ENCODE peak calls at places on chromosomes 5 and 9, in seven cellular contexts. F, Z, L, H, I, T and C are unnamed samples.

GRCh38 chr5:157747766-157748700 is 4.5 kb downstream of the LSM11 start:
- DNase-seq in F (no peak), Z (no peak), L (no peak), H (no peak), I (no peak), T (no peak), C (no peak)

GRCh38 chr9:131302244-131303075 is 12.9 kb downstream of the PLPP7 start:
- DNase-seq in F (no peak), Z (no peak), L (no peak), H (no peak), I (peak), T (no peak), C (no peak)

GRCh38 chr5:114325552-114325951 is 36.3 kb upstream of the KCNN2 start:
- DNase-seq in F (no peak), Z (no peak), L (no peak), H (no peak), I (no peak), T (no peak), C (no peak)

GRCh38 chr5:33299621-33300208 is 141.1 kb upstream of the TARS1 start:
- DNase-seq in F (peak), Z (peak), L (no peak), H (no peak), I (no peak), T (no peak), C (no peak)

GRCh38 chr5:72036951-72037350 is 70.3 kb upstream of the MAP1B start:
- DNase-seq in F (no peak), Z (no peak), L (no peak), H (no peak), I (no peak), T (no peak), C (no peak)

GRCh38 chr9:33881635-33882034 is 64.7 kb downstream of the UBE2R2 start:
- DNase-seq in F (no peak), Z (no peak), L (no peak), H (no peak), I (no peak), T (no peak), C (no peak)

GRCh38 chr9:130996205-130996604 is 12.8 kb upstream of the LAMC3 start:
- DNase-seq in F (no peak), Z (no peak), L (no peak), H (no peak), I (no peak), T (no peak), C (no peak)

GRCh38 chr9:19631181-19631580 is 157.7 kb downstream of the SLC24A2 start:
- DNase-seq in F (no peak), Z (no peak), L (no peak), H (no peak), I (no peak), T (no peak), C (no peak)

GRCh38 chr5:6399978-6400910 is 21.9 kb upstream of the MED10 start:
- DNase-seq in F (no peak), Z (no peak), L (no peak), H (no peak), I (no peak), T (no peak), C (peak)

GRCh38 chr9:117000196-117000723 is 313.2 kb downstream of the TRIM32 start:
- DNase-seq in F (no peak), Z (no peak), L (no peak), H (no peak), I (no peak), T (no peak), C (no peak)

GRCh38 chr9:115117999-115118470 is at the start of gene TNC:
- DNase-seq in F (peak), Z (peak), L (peak), H (peak), I (peak), T (peak), C (peak)

GRCh38 chr9:99130069-99130468 is 25.2 kb downstream of the TGFBR1 start:
- DNase-seq in F (no peak), Z (no peak), L (no peak), H (no peak), I (no peak), T (no peak), C (no peak)

GRCh38 chr5:31707294-31707693 is 68.4 kb downstream of the PDZD2 start:
- DNase-seq in F (peak), Z (no peak), L (no peak), H (no peak), I (no peak), T (peak), C (no peak)

GRCh38 chr9:365451-365850 is 150.8 kb downstream of the DOCK8 start:
- DNase-seq in F (no peak), Z (no peak), L (no peak), H (no peak), I (no peak), T (no peak), C (no peak)

GRCh38 chr5:141040093-141040762 is 10.9 kb upstream of the PCDHB1 start:
- DNase-seq in F (peak), Z (no peak), L (peak), H (no peak), I (peak), T (no peak), C (no peak)

GRCh38 chr9:3824062-3824461 is 298.3 kb upstream of the RFX3 start:
- DNase-seq in F (no peak), Z (no peak), L (no peak), H (no peak), I (no peak), T (no peak), C (no peak)

GRCh38 chr9:73154760-73155159 is 3.1 kb downstream of the ANXA1 start:
- DNase-seq in F (no peak), Z (no peak), L (no peak), H (no peak), I (no peak), T (no peak), C (no peak)

GRCh38 chr5:160463775-160464465 is 42.3 kb downstream of the PTTG1 start:
- DNase-seq in F (no peak), Z (no peak), L (no peak), H (no peak), I (no peak), T (no peak), C (no peak)

GRCh38 chr9:304106-304505 is 89.4 kb downstream of the DOCK8 start:
- DNase-seq in F (no peak), Z (no peak), L (no peak), H (peak), I (no peak), T (no peak), C (no peak)

GRCh38 chr9:126479515-126479914 is 134.2 kb upstream of the LMX1B start:
- DNase-seq in F (no peak), Z (no peak), L (no peak), H (no peak), I (peak), T (no peak), C (no peak)

GRCh38 chr9:126481862-126482261 is 131.9 kb upstream of the LMX1B start:
- DNase-seq in F (no peak), Z (no peak), L (no peak), H (no peak), I (no peak), T (no peak), C (no peak)

GRCh38 chr9:126478216-126478981 is 135.3 kb upstream of the LMX1B start:
- DNase-seq in F (no peak), Z (no peak), L (no peak), H (no peak), I (peak), T (no peak), C (no peak)

GRCh38 chr9:126482361-126483044 is 131.2 kb upstream of the LMX1B start:
- DNase-seq in F (no peak), Z (no peak), L (no peak), H (no peak), I (peak), T (no peak), C (no peak)

DNA sequence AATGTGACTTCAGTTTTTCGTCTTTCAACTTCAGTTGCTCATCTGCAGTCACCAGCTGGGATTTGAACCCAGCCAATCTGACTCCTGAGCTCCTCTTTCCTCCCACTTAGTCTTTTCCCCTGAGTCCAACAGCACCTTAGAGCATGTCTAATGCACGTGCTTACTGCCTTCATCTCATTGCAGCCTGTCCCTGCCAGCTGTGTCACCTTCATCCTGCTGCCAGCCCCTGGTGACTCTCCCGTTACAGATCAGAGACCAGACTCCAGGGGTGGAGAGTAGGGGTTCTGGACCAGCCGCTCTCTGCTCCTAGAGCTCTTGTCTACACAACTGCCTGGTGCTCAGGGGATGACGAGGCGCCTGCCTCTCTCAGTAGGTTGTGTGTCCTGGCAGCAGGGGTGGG is 132.9 kb upstream of the LMX1B start:
- DNase-seq in F (no peak), Z (no peak), L (no peak), H (no peak), I (no peak), T (no peak), C (no peak)
- H3K4me3 ChIP-seq in F (no peak), Z (no peak), L (no peak), H (no peak), I (no peak), T (no peak), C (no peak)

DNA sequence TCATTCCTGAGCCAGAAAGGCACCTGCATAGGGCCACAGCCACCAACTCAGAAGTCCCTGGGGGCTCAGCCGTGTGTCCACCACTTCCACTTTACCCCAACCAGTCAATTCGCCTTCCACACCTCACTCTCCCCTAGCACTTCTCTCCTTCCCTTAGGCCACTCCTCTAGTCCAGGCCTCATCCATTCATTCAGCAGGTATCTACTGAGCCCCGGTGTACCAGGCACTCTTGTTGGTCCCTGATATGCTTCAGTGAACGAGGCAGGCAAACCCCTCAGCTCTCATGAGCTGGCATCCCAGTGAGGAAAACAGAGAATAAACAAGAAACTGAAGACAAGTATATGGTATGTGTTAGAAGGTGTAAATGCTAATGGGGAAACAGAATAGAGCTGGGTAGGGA is 28.7 kb downstream of the NDUFA8 start:
- DNase-seq in F (no peak), Z (no peak), L (no peak), H (no peak), I (no peak), T (no peak), C (no peak)
- TF ChIP-seq POLR2A in F (no peak), Z (no peak), L (no peak), H (no peak), I (no peak), T (no peak), C (no peak)

DNA sequence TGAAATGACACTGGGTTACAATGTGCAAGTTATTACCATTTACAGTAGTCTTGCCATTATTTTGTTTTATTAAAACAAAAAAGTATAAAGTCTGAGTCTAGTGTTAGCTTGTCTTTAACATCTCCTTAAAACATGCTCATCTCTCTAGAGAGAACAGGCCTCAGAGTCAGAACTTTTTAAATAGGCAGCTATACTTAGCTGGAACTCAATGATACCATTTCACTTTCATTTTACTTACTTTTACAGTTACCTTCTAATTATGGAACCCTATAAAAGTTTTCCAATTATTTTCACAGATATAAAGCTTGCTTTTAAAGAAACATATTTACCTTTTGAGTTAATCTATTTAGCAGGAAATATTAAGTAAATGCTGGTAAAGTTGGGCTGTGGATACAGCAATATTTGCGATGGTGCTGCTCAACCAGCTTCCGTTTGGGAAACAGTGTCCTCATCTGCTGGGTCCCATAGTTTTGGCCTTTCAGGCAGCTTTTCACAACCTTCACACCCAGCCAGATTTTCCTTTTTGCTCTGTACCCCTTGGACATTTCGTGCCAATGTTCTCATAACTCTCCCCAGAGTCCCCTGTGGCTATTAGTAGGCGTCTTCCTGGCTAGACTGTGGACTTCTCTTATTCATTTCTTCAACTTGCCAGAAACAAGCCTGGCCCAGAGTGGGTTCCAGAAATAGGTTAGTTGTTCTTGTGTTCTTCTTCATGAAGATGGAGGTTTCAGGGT is 36.3 kb upstream of the UBTD2 start:
- DNase-seq in F (no peak), Z (no peak), L (no peak), H (no peak), I (no peak), T (no peak), C (peak)
- H3K4me3 ChIP-seq in F (no peak), Z (no peak), L (no peak), H (no peak), I (no peak), T (no peak), C (no peak)

GRCh38 chr5:62260510-62260909 is 45.5 kb upstream of the KIF2A start:
- DNase-seq in F (no peak), Z (no peak), L (no peak), H (no peak), I (no peak), T (no peak), C (no peak)

GRCh38 chr5:62257018-62257367 is 49.0 kb upstream of the KIF2A start:
- DNase-seq in F (no peak), Z (no peak), L (no peak), H (no peak), I (no peak), T (no peak), C (no peak)

GRCh38 chr5:62256161-62257017 is 49.6 kb upstream of the KIF2A start:
- DNase-seq in F (no peak), Z (no peak), L (no peak), H (no peak), I (no peak), T (no peak), C (no peak)

GRCh38 chr5:62259699-62260220 is 46.2 kb upstream of the KIF2A start:
- DNase-seq in F (no peak), Z (no peak), L (no peak), H (no peak), I (no peak), T (no peak), C (no peak)

GRCh38 chr5:62258654-62259053 is 47.4 kb upstream of the KIF2A start:
- DNase-seq in F (no peak), Z (no peak), L (no peak), H (no peak), I (no peak), T (no peak), C (no peak)
- TF ChIP-seq POLR2A in F (no peak), Z (no peak), L (no peak), H (no peak), I (no peak), T (no peak), C (no peak)

DNA sequence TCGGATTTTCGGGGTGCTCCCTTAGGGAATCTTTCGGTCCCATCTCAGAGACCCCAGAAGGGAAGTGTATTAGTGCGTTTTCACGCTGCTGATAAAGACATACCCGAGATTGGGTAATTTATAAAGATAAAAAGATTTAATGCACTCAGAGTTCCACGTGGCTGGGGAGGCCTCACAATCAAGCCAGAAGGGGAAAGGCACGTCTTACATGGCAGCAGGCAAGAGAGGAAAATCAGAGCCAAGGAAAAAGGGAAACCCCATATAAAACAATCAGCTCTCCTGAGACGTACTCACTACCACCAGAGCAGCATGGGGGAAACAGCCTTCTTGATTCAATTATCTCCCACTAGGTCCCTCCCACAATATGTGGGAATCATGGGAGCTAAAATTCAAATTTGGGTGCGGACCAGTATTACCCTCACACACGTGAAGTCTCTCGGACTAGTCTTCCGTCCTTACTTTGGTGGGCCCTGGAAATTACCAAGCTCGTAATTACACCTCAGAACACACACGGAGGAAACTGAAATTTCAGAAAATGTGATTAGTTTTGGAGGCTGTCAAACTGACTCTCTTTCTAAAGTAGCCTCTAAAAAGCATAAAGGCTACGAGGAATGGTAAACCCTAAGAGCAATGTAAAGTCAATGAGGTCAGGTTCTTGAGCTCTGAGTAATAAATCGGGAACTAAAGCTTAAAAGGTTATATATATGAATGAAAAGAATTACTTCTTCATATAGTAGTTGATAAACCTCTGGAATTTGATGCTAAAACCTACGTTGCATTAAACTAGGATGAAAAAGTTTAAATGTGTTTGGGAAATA is 699 bp upstream of the FEM1C start:
- DNase-seq in F (no peak), Z (peak), L (no peak), H (no peak), I (no peak), T (no peak), C (no peak)
- H3K4me3 ChIP-seq in F (peak), Z (peak), L (peak), H (peak), I (peak), T (peak), C (no peak)